ENCODE peak calls at places on chromosomes 2 and 18, in ten cellular contexts. One of them, this sample, is unnamed.

GRCh38 chr2:229909090-229909489 is 12.7 kb downstream of the TRIP12 start:
- DNase-seq in SW 1271: no peak
- DNase-seq in Right ventricle myocardium superior: no peak
- DNase-seq in stimulated activated naive B cell treated with anti-CD40 and anti-IgM and Interleukin-4, amounts not matched to agents 10 μg/mL and 1 μg/mL and 100 μg/mL, for 72 hours: no peak
- DNase-seq in WERI-Rb-1: no peak
- DNase-seq in effector memory CD4-positive, alpha-beta T cell: no peak
- DNase-seq in cerebellum: no peak
- DNase-seq in substantia nigra: no peak
- DNase-seq in HT1080: no peak
- DNase-seq in KBM-7: no peak
- DNase-seq in this sample: no peak

GRCh38 chr18:26089247-26090129 is 925 bp downstream of the SS18 start:
- DNase-seq in SW 1271: peak; percentile 47
- DNase-seq in Right ventricle myocardium superior: no peak
- DNase-seq in stimulated activated naive B cell treated with anti-CD40 and anti-IgM and Interleukin-4, amounts not matched to agents 10 μg/mL and 1 μg/mL and 100 μg/mL, for 72 hours: no peak
- DNase-seq in WERI-Rb-1: no peak
- DNase-seq in effector memory CD4-positive, alpha-beta T cell: no peak
- DNase-seq in cerebellum: peak; percentile 4
- DNase-seq in substantia nigra: peak; percentile 51
- DNase-seq in HT1080: peak; percentile 31
- DNase-seq in KBM-7: no peak
- DNase-seq in this sample: no peak

GRCh38 chr2:392921-393270 is 105.0 kb upstream of the ALKAL2 start:
- DNase-seq in SW 1271: no peak
- DNase-seq in Right ventricle myocardium superior: no peak
- DNase-seq in stimulated activated naive B cell treated with anti-CD40 and anti-IgM and Interleukin-4, amounts not matched to agents 10 μg/mL and 1 μg/mL and 100 μg/mL, for 72 hours: no peak
- DNase-seq in WERI-Rb-1: no peak
- DNase-seq in effector memory CD4-positive, alpha-beta T cell: no peak
- DNase-seq in cerebellum: no peak
- DNase-seq in substantia nigra: no peak
- DNase-seq in HT1080: no peak
- DNase-seq in KBM-7: no peak
- DNase-seq in this sample: no peak

GRCh38 chr18:13456736-13457271 is 238.2 kb downstream of the LDLRAD4 start:
- DNase-seq in SW 1271: no peak
- DNase-seq in Right ventricle myocardium superior: no peak
- DNase-seq in stimulated activated naive B cell treated with anti-CD40 and anti-IgM and Interleukin-4, amounts not matched to agents 10 μg/mL and 1 μg/mL and 100 μg/mL, for 72 hours: no peak
- DNase-seq in WERI-Rb-1: no peak
- DNase-seq in effector memory CD4-positive, alpha-beta T cell: no peak
- DNase-seq in cerebellum: no peak
- DNase-seq in substantia nigra: no peak
- DNase-seq in HT1080: no peak
- DNase-seq in KBM-7: no peak
- DNase-seq in this sample: no peak

GRCh38 chr2:237444026-237444425 is 30.1 kb upstream of the COL6A3 start:
- DNase-seq in SW 1271: no peak
- DNase-seq in Right ventricle myocardium superior: no peak
- DNase-seq in stimulated activated naive B cell treated with anti-CD40 and anti-IgM and Interleukin-4, amounts not matched to agents 10 μg/mL and 1 μg/mL and 100 μg/mL, for 72 hours: no peak
- DNase-seq in WERI-Rb-1: no peak
- DNase-seq in effector memory CD4-positive, alpha-beta T cell: no peak
- DNase-seq in cerebellum: no peak
- DNase-seq in substantia nigra: no peak
- DNase-seq in HT1080: no peak
- DNase-seq in KBM-7: no peak
- DNase-seq in this sample: no peak

GRCh38 chr18:34848156-34848555 is 138.1 kb downstream of the DTNA start:
- DNase-seq in SW 1271: no peak
- DNase-seq in Right ventricle myocardium superior: no peak
- DNase-seq in stimulated activated naive B cell treated with anti-CD40 and anti-IgM and Interleukin-4, amounts not matched to agents 10 μg/mL and 1 μg/mL and 100 μg/mL, for 72 hours: no peak
- DNase-seq in WERI-Rb-1: no peak
- DNase-seq in effector memory CD4-positive, alpha-beta T cell: no peak
- DNase-seq in cerebellum: no peak
- DNase-seq in substantia nigra: no peak
- DNase-seq in HT1080: no peak
- DNase-seq in KBM-7: no peak
- DNase-seq in this sample: no peak

GRCh38 chr2:74421248-74421870 is at the start of the genes C2orf81 and WDR54:
- DNase-seq in SW 1271: peak; percentile 92
- DNase-seq in Right ventricle myocardium superior: peak; percentile 93
- DNase-seq in stimulated activated naive B cell treated with anti-CD40 and anti-IgM and Interleukin-4, amounts not matched to agents 10 μg/mL and 1 μg/mL and 100 μg/mL, for 72 hours: peak; percentile 95
- DNase-seq in WERI-Rb-1: peak; percentile 96
- DNase-seq in effector memory CD4-positive, alpha-beta T cell: peak; percentile 85
- DNase-seq in cerebellum: peak; percentile 96
- DNase-seq in substantia nigra: peak; percentile 29
- DNase-seq in HT1080: peak; percentile 93
- DNase-seq in KBM-7: peak; percentile 93
- DNase-seq in this sample: peak; percentile 95

GRCh38 chr2:120496759-120497158 is 150.8 kb downstream of the INHBB start:
- DNase-seq in SW 1271: no peak
- DNase-seq in Right ventricle myocardium superior: no peak
- DNase-seq in stimulated activated naive B cell treated with anti-CD40 and anti-IgM and Interleukin-4, amounts not matched to agents 10 μg/mL and 1 μg/mL and 100 μg/mL, for 72 hours: no peak
- DNase-seq in WERI-Rb-1: no peak
- DNase-seq in effector memory CD4-positive, alpha-beta T cell: no peak
- DNase-seq in cerebellum: no peak
- DNase-seq in substantia nigra: no peak
- DNase-seq in HT1080: no peak
- DNase-seq in KBM-7: no peak
- DNase-seq in this sample: no peak

GRCh38 chr2:69242651-69243051 is 144.4 kb downstream of the GFPT1 start:
- DNase-seq in SW 1271: no peak
- DNase-seq in Right ventricle myocardium superior: no peak
- DNase-seq in stimulated activated naive B cell treated with anti-CD40 and anti-IgM and Interleukin-4, amounts not matched to agents 10 μg/mL and 1 μg/mL and 100 μg/mL, for 72 hours: no peak
- DNase-seq in WERI-Rb-1: peak; percentile 47
- DNase-seq in effector memory CD4-positive, alpha-beta T cell: no peak
- DNase-seq in cerebellum: no peak
- DNase-seq in substantia nigra: no peak
- DNase-seq in HT1080: no peak
- DNase-seq in KBM-7: no peak
- DNase-seq in this sample: no peak

GRCh38 chr2:201916565-201916964 is 110.2 kb downstream of the CDK15 start:
- DNase-seq in SW 1271: no peak
- DNase-seq in Right ventricle myocardium superior: no peak
- DNase-seq in stimulated activated naive B cell treated with anti-CD40 and anti-IgM and Interleukin-4, amounts not matched to agents 10 μg/mL and 1 μg/mL and 100 μg/mL, for 72 hours: no peak
- DNase-seq in WERI-Rb-1: no peak
- DNase-seq in effector memory CD4-positive, alpha-beta T cell: no peak
- DNase-seq in cerebellum: no peak
- DNase-seq in substantia nigra: no peak
- DNase-seq in HT1080: no peak
- DNase-seq in KBM-7: no peak
- DNase-seq in this sample: no peak

GRCh38 chr2:207768891-207769596 is 662 bp downstream of the FZD5 start:
- DNase-seq in SW 1271: peak; percentile 38
- DNase-seq in Right ventricle myocardium superior: no peak
- DNase-seq in stimulated activated naive B cell treated with anti-CD40 and anti-IgM and Interleukin-4, amounts not matched to agents 10 μg/mL and 1 μg/mL and 100 μg/mL, for 72 hours: peak; percentile 24
- DNase-seq in WERI-Rb-1: peak; percentile 30
- DNase-seq in effector memory CD4-positive, alpha-beta T cell: no peak
- DNase-seq in cerebellum: no peak
- DNase-seq in substantia nigra: no peak
- DNase-seq in HT1080: peak; percentile 44
- DNase-seq in KBM-7: peak; percentile 56
- DNase-seq in this sample: peak; percentile 46

GRCh38 chr2:48483506-48483905 is 46.4 kb upstream of the STON1 start:
- DNase-seq in SW 1271: no peak
- DNase-seq in Right ventricle myocardium superior: no peak
- DNase-seq in stimulated activated naive B cell treated with anti-CD40 and anti-IgM and Interleukin-4, amounts not matched to agents 10 μg/mL and 1 μg/mL and 100 μg/mL, for 72 hours: no peak
- DNase-seq in WERI-Rb-1: no peak
- DNase-seq in effector memory CD4-positive, alpha-beta T cell: no peak
- DNase-seq in cerebellum: no peak
- DNase-seq in substantia nigra: no peak
- DNase-seq in HT1080: no peak
- DNase-seq in KBM-7: no peak
- DNase-seq in this sample: no peak

GRCh38 chr2:140247451-140248205 is 1467.4 kb upstream of the NXPH2 start:
- DNase-seq in SW 1271: no peak
- DNase-seq in Right ventricle myocardium superior: no peak
- DNase-seq in stimulated activated naive B cell treated with anti-CD40 and anti-IgM and Interleukin-4, amounts not matched to agents 10 μg/mL and 1 μg/mL and 100 μg/mL, for 72 hours: no peak
- DNase-seq in WERI-Rb-1: no peak
- DNase-seq in effector memory CD4-positive, alpha-beta T cell: no peak
- DNase-seq in cerebellum: no peak
- DNase-seq in substantia nigra: no peak
- DNase-seq in HT1080: no peak
- DNase-seq in KBM-7: no peak
- DNase-seq in this sample: no peak

GRCh38 chr2:3314626-3315025 is 63.0 kb downstream of the EIPR1 start:
- DNase-seq in SW 1271: no peak
- DNase-seq in Right ventricle myocardium superior: no peak
- DNase-seq in stimulated activated naive B cell treated with anti-CD40 and anti-IgM and Interleukin-4, amounts not matched to agents 10 μg/mL and 1 μg/mL and 100 μg/mL, for 72 hours: no peak
- DNase-seq in WERI-Rb-1: no peak
- DNase-seq in effector memory CD4-positive, alpha-beta T cell: no peak
- DNase-seq in cerebellum: no peak
- DNase-seq in substantia nigra: no peak
- DNase-seq in HT1080: no peak
- DNase-seq in KBM-7: no peak
- DNase-seq in this sample: no peak

GRCh38 chr2:145200307-145200706 is 680.4 kb upstream of the ZEB2 start:
- DNase-seq in SW 1271: no peak
- DNase-seq in Right ventricle myocardium superior: no peak
- DNase-seq in stimulated activated naive B cell treated with anti-CD40 and anti-IgM and Interleukin-4, amounts not matched to agents 10 μg/mL and 1 μg/mL and 100 μg/mL, for 72 hours: no peak
- DNase-seq in WERI-Rb-1: no peak
- DNase-seq in effector memory CD4-positive, alpha-beta T cell: no peak
- DNase-seq in cerebellum: no peak
- DNase-seq in substantia nigra: peak; percentile 24
- DNase-seq in HT1080: no peak
- DNase-seq in KBM-7: no peak
- DNase-seq in this sample: no peak

GRCh38 chr2:128812183-128812940 is 493.7 kb upstream of the HS6ST1 start:
- DNase-seq in SW 1271: no peak
- DNase-seq in Right ventricle myocardium superior: no peak
- DNase-seq in stimulated activated naive B cell treated with anti-CD40 and anti-IgM and Interleukin-4, amounts not matched to agents 10 μg/mL and 1 μg/mL and 100 μg/mL, for 72 hours: no peak
- DNase-seq in WERI-Rb-1: no peak
- DNase-seq in effector memory CD4-positive, alpha-beta T cell: no peak
- DNase-seq in cerebellum: no peak
- DNase-seq in substantia nigra: no peak
- DNase-seq in HT1080: no peak
- DNase-seq in KBM-7: no peak
- DNase-seq in this sample: no peak

GRCh38 chr2:38750793-38751042 is 443 bp downstream of the SRSF7 start:
- DNase-seq in SW 1271: peak; percentile 75
- DNase-seq in Right ventricle myocardium superior: peak; percentile 81
- DNase-seq in stimulated activated naive B cell treated with anti-CD40 and anti-IgM and Interleukin-4, amounts not matched to agents 10 μg/mL and 1 μg/mL and 100 μg/mL, for 72 hours: no peak
- DNase-seq in WERI-Rb-1: peak; percentile 78
- DNase-seq in effector memory CD4-positive, alpha-beta T cell: peak; percentile 68
- DNase-seq in cerebellum: peak; percentile 68
- DNase-seq in substantia nigra: peak; percentile 89
- DNase-seq in HT1080: no peak
- DNase-seq in KBM-7: no peak
- DNase-seq in this sample: peak; percentile 48

GRCh38 chr2:201254331-201254730 is 6.0 kb upstream of the CASP8 start:
- DNase-seq in SW 1271: no peak
- DNase-seq in Right ventricle myocardium superior: no peak
- DNase-seq in stimulated activated naive B cell treated with anti-CD40 and anti-IgM and Interleukin-4, amounts not matched to agents 10 μg/mL and 1 μg/mL and 100 μg/mL, for 72 hours: no peak
- DNase-seq in WERI-Rb-1: no peak
- DNase-seq in effector memory CD4-positive, alpha-beta T cell: no peak
- DNase-seq in cerebellum: no peak
- DNase-seq in substantia nigra: no peak
- DNase-seq in HT1080: no peak
- DNase-seq in KBM-7: peak; percentile 70
- DNase-seq in this sample: no peak

GRCh38 chr2:16861154-16861929 is 195.7 kb upstream of the CYRIA start:
- DNase-seq in SW 1271: no peak
- DNase-seq in Right ventricle myocardium superior: no peak
- DNase-seq in stimulated activated naive B cell treated with anti-CD40 and anti-IgM and Interleukin-4, amounts not matched to agents 10 μg/mL and 1 μg/mL and 100 μg/mL, for 72 hours: no peak
- DNase-seq in WERI-Rb-1: no peak
- DNase-seq in effector memory CD4-positive, alpha-beta T cell: no peak
- DNase-seq in cerebellum: peak; percentile 56
- DNase-seq in substantia nigra: no peak
- DNase-seq in HT1080: peak; percentile 64
- DNase-seq in KBM-7: peak; percentile 2
- DNase-seq in this sample: no peak

GRCh38 chr2:58042486-58042970 is 4.1 kb upstream of the VRK2 start:
- DNase-seq in SW 1271: peak; percentile 83
- DNase-seq in Right ventricle myocardium superior: no peak
- DNase-seq in stimulated activated naive B cell treated with anti-CD40 and anti-IgM and Interleukin-4, amounts not matched to agents 10 μg/mL and 1 μg/mL and 100 μg/mL, for 72 hours: no peak
- DNase-seq in WERI-Rb-1: no peak
- DNase-seq in effector memory CD4-positive, alpha-beta T cell: no peak
- DNase-seq in cerebellum: no peak
- DNase-seq in substantia nigra: no peak
- DNase-seq in HT1080: peak; percentile 92
- DNase-seq in KBM-7: peak; percentile 76
- DNase-seq in this sample: no peak

GRCh38 chr2:162475661-162476060 is 131.7 kb downstream of the GCA start:
- DNase-seq in SW 1271: no peak
- DNase-seq in Right ventricle myocardium superior: no peak
- DNase-seq in stimulated activated naive B cell treated with anti-CD40 and anti-IgM and Interleukin-4, amounts not matched to agents 10 μg/mL and 1 μg/mL and 100 μg/mL, for 72 hours: no peak
- DNase-seq in WERI-Rb-1: no peak
- DNase-seq in effector memory CD4-positive, alpha-beta T cell: no peak
- DNase-seq in cerebellum: no peak
- DNase-seq in substantia nigra: no peak
- DNase-seq in HT1080: peak; percentile 72
- DNase-seq in KBM-7: no peak
- DNase-seq in this sample: no peak

GRCh38 chr18:58309099-58309498 is 265.1 kb downstream of the NEDD4L start:
- DNase-seq in SW 1271: no peak
- DNase-seq in Right ventricle myocardium superior: no peak
- DNase-seq in stimulated activated naive B cell treated with anti-CD40 and anti-IgM and Interleukin-4, amounts not matched to agents 10 μg/mL and 1 μg/mL and 100 μg/mL, for 72 hours: no peak
- DNase-seq in WERI-Rb-1: no peak
- DNase-seq in effector memory CD4-positive, alpha-beta T cell: no peak
- DNase-seq in cerebellum: no peak
- DNase-seq in substantia nigra: no peak
- DNase-seq in HT1080: no peak
- DNase-seq in KBM-7: no peak
- DNase-seq in this sample: no peak

GRCh38 chr2:217160103-217160502 is 300.2 kb upstream of the TNP1 start:
- DNase-seq in SW 1271: no peak
- DNase-seq in Right ventricle myocardium superior: no peak
- DNase-seq in stimulated activated naive B cell treated with anti-CD40 and anti-IgM and Interleukin-4, amounts not matched to agents 10 μg/mL and 1 μg/mL and 100 μg/mL, for 72 hours: no peak
- DNase-seq in WERI-Rb-1: no peak
- DNase-seq in effector memory CD4-positive, alpha-beta T cell: no peak
- DNase-seq in cerebellum: no peak
- DNase-seq in substantia nigra: no peak
- DNase-seq in HT1080: peak; percentile 70
- DNase-seq in KBM-7: no peak
- DNase-seq in this sample: no peak

GRCh38 chr2:234967201-234967873 is 15.5 kb downstream of the SH3BP4 start:
- DNase-seq in SW 1271: no peak
- DNase-seq in Right ventricle myocardium superior: no peak
- DNase-seq in stimulated activated naive B cell treated with anti-CD40 and anti-IgM and Interleukin-4, amounts not matched to agents 10 μg/mL and 1 μg/mL and 100 μg/mL, for 72 hours: no peak
- DNase-seq in WERI-Rb-1: no peak
- DNase-seq in effector memory CD4-positive, alpha-beta T cell: no peak
- DNase-seq in cerebellum: no peak
- DNase-seq in substantia nigra: no peak
- DNase-seq in HT1080: no peak
- DNase-seq in KBM-7: no peak
- DNase-seq in this sample: no peak

GRCh38 chr2:66494708-66495107 is 59.8 kb downstream of the MEIS1 start:
- DNase-seq in SW 1271: no peak
- DNase-seq in Right ventricle myocardium superior: peak; percentile 60
- DNase-seq in stimulated activated naive B cell treated with anti-CD40 and anti-IgM and Interleukin-4, amounts not matched to agents 10 μg/mL and 1 μg/mL and 100 μg/mL, for 72 hours: no peak
- DNase-seq in WERI-Rb-1: no peak
- DNase-seq in effector memory CD4-positive, alpha-beta T cell: no peak
- DNase-seq in cerebellum: no peak
- DNase-seq in substantia nigra: no peak
- DNase-seq in HT1080: peak; percentile 70
- DNase-seq in KBM-7: peak; percentile 75
- DNase-seq in this sample: no peak

This sample was measured in GM12891.